ENCODE peak calls at places on chromosomes 1 and 21, in five cellular contexts. H is K562, T is stomach, C is heart right ventricle, D is tibial nerve. I is an unnamed sample.

GRCh38 chr1:226635456-226635941 is 86.9 kb downstream of the STUM start:
- DNase-seq in H (no peak), T (peak; percentile 59), C (no peak), D (no peak), I (peak; percentile 22)

GRCh38 chr1:198934901-198935301 is 296.1 kb downstream of the PTPRC start:
- DNase-seq in H (no peak), T (no peak), C (no peak), D (no peak), I (no peak)

GRCh38 chr1:36305915-36306209 is 306 bp upstream of the SH3D21 start:
- DNase-seq in H (no peak), T (no peak), C (no peak), D (no peak), I (no peak)

GRCh38 chr1:95953005-95953404 is 719.0 kb downstream of the RWDD3 start:
- DNase-seq in H (no peak), T (no peak), C (no peak), D (no peak), I (no peak)

GRCh38 chr1:164723296-164723731 is 164.3 kb downstream of the PBX1 start:
- DNase-seq in H (no peak), T (peak; percentile 30), C (no peak), D (no peak), I (no peak)

GRCh38 chr1:53314096-53314495 is 13.8 kb downstream of the LRP8 start:
- DNase-seq in H (no peak), T (no peak), C (no peak), D (no peak), I (no peak)

GRCh38 chr1:5997316-5997715 is 5.1 kb upstream of the NPHP4 start:
- DNase-seq in H (no peak), T (no peak), C (no peak), D (no peak), I (no peak)

GRCh38 chr1:53381790-53382401 is 54.0 kb upstream of the LRP8 start:
- DNase-seq in H (no peak), T (no peak), C (no peak), D (no peak), I (no peak)

GRCh38 chr1:7026188-7026587 is 240.9 kb downstream of the CAMTA1 start:
- DNase-seq in H (no peak), T (no peak), C (no peak), D (no peak), I (no peak)

GRCh38 chr1:57747818-57748217 is 324.0 kb upstream of the DAB1 start:
- DNase-seq in H (no peak), T (no peak), C (no peak), D (no peak), I (no peak)

GRCh38 chr1:63902844-63903589 is 129.2 kb downstream of the ROR1 start:
- DNase-seq in H (no peak), T (peak; percentile 46), C (no peak), D (no peak), I (no peak)

GRCh38 chr1:226863446-226863845 is 7.0 kb upstream of the PSEN2 start:
- DNase-seq in H (no peak), T (no peak), C (no peak), D (no peak), I (no peak)

GRCh38 chr1:219555802-219556201 is 57.1 kb downstream of the ZC3H11B start:
- DNase-seq in H (no peak), T (no peak), C (no peak), D (no peak), I (no peak)

GRCh38 chr1:104132386-104132973 is 382.8 kb downstream of the AMY1C start:
- DNase-seq in H (peak; percentile 0), T (no peak), C (no peak), D (no peak), I (no peak)

GRCh38 chr1:115214098-115214497 is 124.0 kb downstream of the NGF start:
- DNase-seq in H (no peak), T (no peak), C (no peak), D (no peak), I (no peak)

GRCh38 chr1:215358356-215358755 is 208.7 kb upstream of the KCTD3 start:
- DNase-seq in H (no peak), T (no peak), C (no peak), D (no peak), I (no peak)

GRCh38 chr1:25926731-25927496 is 20.7 kb upstream of the STMN1 start:
- DNase-seq in H (peak; percentile 4), T (no peak), C (no peak), D (no peak), I (peak; percentile 35)

GRCh38 chr1:30194741-30195423 is 528.5 kb downstream of the MATN1 start:
- DNase-seq in H (no peak), T (no peak), C (no peak), D (no peak), I (no peak)

GRCh38 chr1:43858324-43858723 is 75.3 kb upstream of the ARTN start:
- DNase-seq in H (no peak), T (peak; percentile 69), C (peak; percentile 45), D (peak; percentile 62), I (peak; percentile 70)

GRCh38 chr21:31184462-31184861 is 146.2 kb upstream of the KRTAP19-8 start:
- DNase-seq in H (no peak), T (no peak), C (no peak), D (no peak), I (no peak)

GRCh38 chr1:23578997-23579363 is 19.7 kb upstream of the ID3 start:
- DNase-seq in H (no peak), T (no peak), C (no peak), D (no peak), I (no peak)

GRCh38 chr1:9203623-9204022 is 31.0 kb upstream of the H6PD start:
- DNase-seq in H (no peak), T (no peak), C (no peak), D (no peak), I (no peak)

GRCh38 chr1:25622526-25622925 is 5.9 kb downstream of the MAN1C1 start:
- DNase-seq in H (no peak), T (no peak), C (no peak), D (no peak), I (no peak)

GRCh38 chr1:200971428-200971903 is 52.0 kb downstream of the KIF21B start:
- DNase-seq in H (no peak), T (no peak), C (no peak), D (no peak), I (no peak)

GRCh38 chr21:39452207-39452964 is 616 bp downstream of the SH3BGR start:
- DNase-seq in H (peak; percentile 41), T (no peak), C (no peak), D (no peak), I (no peak)

GRCh38 chr21:41669533-41669830 is 97.4 kb downstream of the RIPK4 start:
- DNase-seq in H (no peak), T (no peak), C (no peak), D (no peak), I (no peak)

GRCh38 chr1:202576816-202577215 is 133.4 kb downstream of the SYT2 start:
- DNase-seq in H (no peak), T (no peak), C (no peak), D (no peak), I (no peak)

GRCh38 chr1:220808501-220809186 is 21.9 kb downstream of the MTARC1 start:
- DNase-seq in H (no peak), T (no peak), C (no peak), D (no peak), I (no peak)

GRCh38 chr1:94236630-94237290 is 624 bp downstream of the ARHGAP29 start:
- DNase-seq in H (no peak), T (peak; percentile 50), C (peak; percentile 19), D (peak; percentile 12), I (no peak)

GRCh38 chr1:24946861-24947658 is 17.0 kb upstream of the RUNX3 start:
- DNase-seq in H (no peak), T (no peak), C (no peak), D (no peak), I (no peak)

GRCh38 chr1:210376836-210377377 is 48.2 kb downstream of the HHAT start:
- DNase-seq in H (no peak), T (no peak), C (no peak), D (no peak), I (no peak)

GRCh38 chr21:29627905-29628304 is 311.9 kb downstream of the GRIK1 start:
- DNase-seq in H (no peak), T (no peak), C (no peak), D (no peak), I (no peak)

GRCh38 chr1:35377553-35377952 is 109.0 kb downstream of the ZMYM4 start:
- DNase-seq in H (no peak), T (no peak), C (no peak), D (no peak), I (no peak)

GRCh38 chr1:31238986-31239613 is 587 bp downstream of the NKAIN1 start:
- DNase-seq in H (no peak), T (no peak), C (no peak), D (no peak), I (no peak)

DNA sequence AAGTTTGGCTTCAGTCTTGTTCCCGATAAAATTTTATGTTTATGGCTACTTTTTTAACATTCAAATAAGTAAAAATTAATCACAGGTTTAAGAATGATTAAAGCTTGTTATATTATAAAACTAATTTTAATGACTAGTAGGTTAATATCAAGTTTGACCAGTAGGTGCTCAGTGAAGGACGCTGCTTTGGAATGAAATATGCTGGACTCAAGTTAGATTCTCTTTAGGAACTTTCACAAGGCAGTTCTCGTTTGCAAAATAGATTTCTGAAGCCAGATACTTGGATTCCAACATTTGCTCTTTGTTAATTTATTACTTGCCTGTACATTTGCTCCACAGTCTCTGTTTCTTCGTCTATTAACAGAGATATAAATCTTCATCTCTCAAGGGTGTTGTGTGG is 432.9 kb upstream of the CHRM3 start:
- DNase-seq in H (no peak), T (no peak), C (no peak), D (no peak), I (no peak)
- TF ChIP-seq CTCF in H (no peak), T (no peak), C (no peak), D (no peak), I (no peak)

GRCh38 chr1:230169454-230170152 is 102.6 kb downstream of the GALNT2 start:
- DNase-seq in H (no peak), T (no peak), C (no peak), D (no peak), I (no peak)
- H3K4me3 ChIP-seq in H (no peak overlapping the region), T (peak overlapping the region; percentile 21), C (peak overlapping the region; percentile 20), D (peak overlapping the region; percentile 1), I (peak overlapping the region; percentile 5)

GRCh38 chr21:33241846-33242245 is 12.1 kb downstream of the IFNAR2 start:
- DNase-seq in H (no peak), T (no peak), C (no peak), D (no peak), I (no peak)
- H3K27ac ChIP-seq in H (no peak overlapping the region), T (no peak overlapping the region), C (no peak overlapping the region), D (no peak overlapping the region), I (no peak overlapping the region)

DNA sequence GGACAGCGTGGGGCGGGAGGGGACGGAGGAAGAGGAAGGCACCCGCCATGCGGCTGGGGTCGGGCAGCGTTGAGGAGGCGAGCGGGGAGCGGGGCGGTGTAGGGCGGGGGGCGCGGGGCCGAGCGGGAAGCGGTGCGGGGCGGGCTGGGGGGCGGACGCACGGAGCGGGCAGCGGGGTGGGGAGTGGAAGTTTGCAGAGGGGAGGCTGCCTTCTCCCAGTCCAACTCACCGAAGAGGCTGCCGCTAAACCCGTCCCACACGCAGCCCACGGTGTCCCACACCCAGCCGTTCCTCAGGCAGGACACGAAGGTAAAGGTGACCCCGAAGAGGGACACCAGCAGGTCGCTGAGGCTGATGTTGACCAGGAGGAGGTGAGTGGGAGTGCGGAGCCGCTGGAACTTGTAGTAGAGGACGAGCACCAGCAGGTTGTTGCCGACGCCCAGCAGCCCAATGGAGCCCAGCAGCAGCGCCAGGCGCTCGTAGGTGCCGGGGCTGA is 468 bp downstream of the CHML start:
- DNase-seq in H (peak; percentile 74), T (no peak), C (peak; percentile 36), D (peak; percentile 21), I (peak; percentile 8)
- TF ChIP-seq CTCF in H (peak; percentile 23), T (no peak), C (no peak), D (no peak), I (no peak)

GRCh38 chr1:204079608-204079999 is 6.7 kb downstream of the SOX13 start:
- DNase-seq in H (no peak), T (no peak), C (no peak), D (no peak), I (no peak)
- H3K4me3 ChIP-seq in H (no peak overlapping the region), T (no peak overlapping the region), C (peak overlapping the region; percentile 12), D (no peak overlapping the region), I (no peak overlapping the region)

I was measured in dorsolateral prefrontal cortex.